ENCODE peak calls at places on chromosome 10, in six cellular contexts. R is H1, Y is SK-N-SH, A is HCT116, W is GM12878, Q is K562. S is an unnamed sample.
A peak's percentile ranks its signal among the peaks of the same experiment; 100 is the strongest.

GRCh38 chr10:75253281-75254220 is 17.8 kb upstream of the COMTD1 start:
- DNase-seq in R (no peak), Q (no peak), A (no peak), W (no peak), Y (no peak), S (no peak)

GRCh38 chr10:71534552-71535158 is 137.9 kb downstream of the CDH23 start:
- DNase-seq in W (no peak), Q (no peak), A (no peak), R (no peak), Y (no peak), S (no peak)

GRCh38 chr10:128898133-128898915 is 568.7 kb upstream of the MGMT start:
- DNase-seq in Y (no peak), Q (no peak), R (no peak), A (no peak), W (no peak), S (no peak)

GRCh38 chr10:26214538-26215461 is 1.8 kb upstream of the GAD2 start:
- DNase-seq in A (no peak), W (no peak), Q (no peak), R (no peak), Y (peak; percentile 11), S (no peak)

GRCh38 chr10:13959443-13960359 is 371.0 kb downstream of the FRMD4A start:
- DNase-seq in R (no peak), A (no peak), W (no peak), Y (no peak), Q (no peak), S (no peak)

GRCh38 chr10:110442746-110443145 is 55.0 kb upstream of the DUSP5 start:
- DNase-seq in R (no peak), A (no peak), Y (no peak), Q (no peak), W (no peak), S (no peak)

GRCh38 chr10:98403812-98404504 is 11.0 kb downstream of the PYROXD2 start:
- DNase-seq in R (no peak), A (no peak), W (no peak), Y (no peak), Q (no peak), S (no peak)

GRCh38 chr10:70328018-70328417 is 44.2 kb upstream of the NPFFR1 start:
- DNase-seq in Y (no peak), Q (no peak), W (no peak), R (no peak), A (no peak), S (no peak)

GRCh38 chr10:29081971-29082699 is 206.7 kb upstream of the LYZL1 start:
- DNase-seq in Y (peak; percentile 32), W (no peak), R (no peak), A (no peak), Q (no peak), S (no peak)

GRCh38 chr10:125348536-125348935 is 188.2 kb upstream of the CTBP2 start:
- DNase-seq in W (no peak), Y (no peak), A (no peak), Q (no peak), R (no peak), S (no peak)

GRCh38 chr10:74612195-74612594 is 214.2 kb upstream of the KAT6B start:
- DNase-seq in Q (no peak), Y (no peak), R (no peak), A (no peak), W (no peak), S (no peak)

GRCh38 chr10:114279289-114279688 is 40.2 kb downstream of the VWA2 start:
- DNase-seq in A (no peak), W (no peak), R (no peak), Q (no peak), Y (no peak), S (no peak)

GRCh38 chr10:12811725-12812310 is 189.7 kb downstream of the CCDC3 start:
- DNase-seq in Y (no peak), R (no peak), Q (no peak), W (no peak), A (no peak), S (no peak)

GRCh38 chr10:31698169-31698890 is 230.3 kb downstream of the ARHGAP12 start:
- DNase-seq in Q (no peak), W (no peak), R (no peak), Y (no peak), A (no peak), S (no peak)

GRCh38 chr10:60917331-60918280 is 26.4 kb downstream of the RHOBTB1 start:
- DNase-seq in W (no peak), R (no peak), Q (no peak), Y (no peak), A (no peak), S (no peak)

GRCh38 chr10:19638173-19638872 is 177.9 kb upstream of the PLXDC2 start:
- DNase-seq in A (no peak), R (no peak), W (no peak), Q (no peak), Y (no peak), S (no peak)

GRCh38 chr10:79248341-79248931 is 98.8 kb upstream of the PPIF start:
- DNase-seq in A (no peak), W (no peak), Q (no peak), R (no peak), Y (peak; percentile 57), S (peak; percentile 62)

GRCh38 chr10:70457759-70458305 is 16.4 kb upstream of the NODAL start:
- DNase-seq in A (no peak), Y (no peak), R (no peak), Q (no peak), W (no peak), S (no peak)

GRCh38 chr10:121459765-121460453 is 138.3 kb downstream of the FGFR2 start:
- DNase-seq in W (no peak), R (peak; percentile 58), Y (no peak), A (no peak), Q (no peak), S (no peak)

GRCh38 chr10:29254123-29255046 is 34.5 kb upstream of the LYZL1 start:
- DNase-seq in Q (peak; percentile 66), A (no peak), Y (peak; percentile 81), R (no peak), W (no peak), S (no peak)

GRCh38 chr10:62278461-62278910 is 9.8 kb upstream of the RTKN2 start:
- DNase-seq in W (no peak), R (no peak), Q (no peak), Y (no peak), A (no peak), S (no peak)
- TF ChIP-seq JUND in W (no peak), R (no peak), Q (no peak), Y (peak; percentile 28), A (no peak), S (no peak)

GRCh38 chr10:81109200-81109752 is 571.6 kb downstream of the SH2D4B start:
- DNase-seq in Q (no peak), R (no peak), A (no peak), Y (no peak), W (no peak), S (no peak)

GRCh38 chr10:81104494-81104893 is 566.8 kb downstream of the SH2D4B start:
- DNase-seq in Y (no peak), Q (no peak), W (no peak), R (no peak), A (no peak), S (no peak)

DNA sequence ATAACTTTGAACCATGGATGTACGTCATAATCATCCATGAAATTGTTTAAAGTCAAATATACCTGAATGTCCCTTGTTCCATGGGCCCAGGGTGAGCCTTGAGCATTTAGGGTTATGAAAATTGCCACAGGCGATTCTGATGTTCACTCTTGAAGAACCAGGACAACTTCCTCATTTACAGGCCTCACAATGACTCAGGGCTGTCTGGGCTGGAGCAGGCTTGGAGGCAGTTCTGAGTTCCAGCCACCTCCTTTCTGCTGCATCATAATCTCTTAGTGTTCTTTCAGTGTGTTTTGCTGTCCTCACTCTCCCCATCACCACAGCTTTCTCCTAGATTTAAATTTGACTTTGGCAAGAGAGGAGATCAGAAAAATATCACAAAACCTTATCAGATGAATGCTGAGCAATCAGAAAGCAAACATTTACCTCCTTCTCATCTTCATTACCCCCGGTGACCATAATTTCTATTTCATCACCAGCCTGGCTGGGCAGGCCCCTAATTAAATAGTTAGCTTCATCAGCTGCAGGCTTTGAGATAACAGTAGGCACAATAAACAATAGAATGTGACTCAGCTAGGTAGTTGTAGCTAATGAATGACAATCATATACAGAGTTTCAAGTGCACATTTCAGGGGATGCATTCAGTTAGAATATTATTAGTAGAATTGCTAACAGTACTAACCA is 571.0 kb downstream of the SH2D4B start:
- DNase-seq in R (no peak), W (peak; percentile 46), A (no peak), Y (no peak), Q (no peak), S (peak; percentile 33)
- TF ChIP-seq JUND in R (no peak), W (peak; percentile 36), A (no peak), Y (no peak), Q (no peak), S (no peak)

GRCh38 chr10:22648547-22648961 is 65.8 kb downstream of the PIP4K2A start:
- DNase-seq in A (no peak), W (peak; percentile 75), Y (no peak), Q (no peak), R (no peak), S (no peak)

GRCh38 chr10:22652988-22653431 is 61.4 kb downstream of the PIP4K2A start:
- DNase-seq in Y (no peak), A (no peak), Q (no peak), R (no peak), W (no peak), S (no peak)

GRCh38 chr10:22649977-22650376 is 64.4 kb downstream of the PIP4K2A start:
- DNase-seq in Y (no peak), A (no peak), W (no peak), Q (no peak), R (no peak), S (no peak)

GRCh38 chr10:22649390-22649841 is 65.0 kb downstream of the PIP4K2A start:
- DNase-seq in R (no peak), A (no peak), Y (no peak), W (no peak), Q (no peak), S (no peak)

DNA sequence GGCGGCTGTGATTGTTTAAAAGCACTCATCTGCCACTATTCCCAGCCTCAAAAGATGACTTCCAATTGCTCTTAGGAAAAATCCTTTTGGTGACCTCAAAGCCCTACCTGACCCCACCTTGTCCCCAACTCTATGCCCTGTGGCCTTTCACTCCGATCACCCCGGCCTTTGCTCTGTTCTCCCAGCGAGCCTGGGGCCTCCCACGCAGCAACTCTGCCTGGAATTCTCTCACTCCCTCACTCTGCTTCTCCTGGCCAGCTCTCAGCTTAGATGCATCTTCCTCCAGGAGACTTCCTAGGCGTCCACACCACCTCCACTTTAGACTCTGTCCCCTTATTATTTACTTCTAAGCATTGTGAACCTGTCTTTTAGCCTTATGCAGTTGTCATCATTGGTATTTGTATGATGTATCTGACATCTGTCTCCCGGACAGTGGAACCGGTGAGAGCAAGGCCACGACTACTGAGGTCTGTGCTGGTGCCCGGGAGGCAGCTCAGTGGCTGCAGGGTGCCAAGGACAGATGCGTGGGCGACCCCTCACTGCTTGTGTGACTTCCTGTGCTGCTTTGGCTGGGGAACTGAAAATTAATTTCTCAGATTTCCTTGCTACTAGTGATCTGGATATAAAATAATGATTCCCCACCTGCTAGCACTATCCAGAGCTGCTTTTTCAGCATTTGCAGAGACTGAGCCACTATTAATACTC is 63.0 kb downstream of the PIP4K2A start:
- DNase-seq in R (no peak), A (no peak), W (no peak), Y (no peak), Q (no peak), S (no peak)
- TF ChIP-seq JUND in R (no peak), A (no peak), W (no peak), Y (no peak), Q (no peak), S (no peak)

DNA sequence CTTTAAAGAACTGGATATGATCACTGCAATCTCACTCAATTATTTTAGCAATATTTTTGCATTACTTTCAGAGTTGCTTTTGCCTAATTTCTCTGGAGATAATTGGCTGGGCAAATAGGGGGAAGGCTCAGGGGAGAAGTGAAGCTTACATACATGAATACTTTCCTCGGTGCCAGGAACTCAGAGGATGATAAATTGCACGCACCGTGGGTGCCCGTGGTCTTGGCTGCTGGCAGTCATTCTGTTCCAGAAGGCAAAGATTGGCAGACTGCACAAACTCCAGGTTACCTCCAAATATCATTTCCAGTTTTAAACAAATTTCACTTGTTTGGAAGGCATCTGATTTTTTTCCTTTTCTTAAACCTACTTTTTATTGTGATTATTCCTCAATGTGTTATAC is 197.8 kb upstream of the TMEM72 start:
- DNase-seq in Q (no peak), Y (no peak), A (no peak), R (no peak), W (no peak), S (no peak)
- TF ChIP-seq JUND in Q (no peak), Y (no peak), A (no peak), R (no peak), W (no peak), S (no peak)

S was measured in T47D.